ENCODE peak calls at places on chromosomes 7 and 10, in ten cellular contexts. One of them, this sample, is unnamed.
A peak's percentile ranks its signal among the peaks of the same experiment; 100 is the strongest.

GRCh38 chr7:5388905-5389433 is 34.7 kb downstream of the TNRC18 start:
- DNase-seq in mesothelial cell of epicardium: no peak
- DNase-seq in body of pancreas: no peak
- DNase-seq in activated CD4-positive, alpha-beta T cell treated with anti-CD3 and anti-CD28 coated beads, Interleukin-2, amount 10 ng/mL, durations not matched to agents 7 days and 5 days: no peak
- DNase-seq in NCI-H69: no peak
- DNase-seq in nephron progenitor cell: no peak
- DNase-seq in astrocyte of the spinal cord: no peak
- DNase-seq in NCI-H2081: no peak
- DNase-seq in IMR-90: no peak
- DNase-seq in T-helper 9 cell: no peak
- DNase-seq in this sample: no peak

GRCh38 chr10:60964257-60965235 is 20.6 kb upstream of the RHOBTB1 start:
- DNase-seq in IMR-90: peak; percentile 91
- DNase-seq in activated CD4-positive, alpha-beta T cell treated with anti-CD3 and anti-CD28 coated beads, Interleukin-2, amount 10 ng/mL, durations not matched to agents 7 days and 5 days: peak; percentile 62
- DNase-seq in nephron progenitor cell: peak; percentile 61
- DNase-seq in NCI-H69: peak; percentile 75
- DNase-seq in mesothelial cell of epicardium: peak; percentile 51
- DNase-seq in NCI-H2081: peak; percentile 35
- DNase-seq in astrocyte of the spinal cord: peak; percentile 92
- DNase-seq in T-helper 9 cell: peak; percentile 12
- DNase-seq in body of pancreas: peak; percentile 77
- DNase-seq in this sample: peak; percentile 44

GRCh38 chr7:39488467-39489393 is 77.5 kb upstream of the YAE1 start:
- DNase-seq in NCI-H69: no peak
- DNase-seq in T-helper 9 cell: no peak
- DNase-seq in IMR-90: no peak
- DNase-seq in NCI-H2081: no peak
- DNase-seq in nephron progenitor cell: no peak
- DNase-seq in astrocyte of the spinal cord: no peak
- DNase-seq in mesothelial cell of epicardium: no peak
- DNase-seq in body of pancreas: no peak
- DNase-seq in activated CD4-positive, alpha-beta T cell treated with anti-CD3 and anti-CD28 coated beads, Interleukin-2, amount 10 ng/mL, durations not matched to agents 7 days and 5 days: no peak
- DNase-seq in this sample: no peak

GRCh38 chr7:27155816-27156507 is 513 bp downstream of the HOXA7 start:
- DNase-seq in T-helper 9 cell: no peak
- DNase-seq in body of pancreas: peak; percentile 1
- DNase-seq in nephron progenitor cell: peak; percentile 59
- DNase-seq in mesothelial cell of epicardium: peak; percentile 64
- DNase-seq in astrocyte of the spinal cord: peak; percentile 49
- DNase-seq in NCI-H2081: no peak
- DNase-seq in NCI-H69: no peak
- DNase-seq in activated CD4-positive, alpha-beta T cell treated with anti-CD3 and anti-CD28 coated beads, Interleukin-2, amount 10 ng/mL, durations not matched to agents 7 days and 5 days: no peak
- DNase-seq in IMR-90: no peak
- DNase-seq in this sample: no peak

GRCh38 chr10:56633876-56634452 is 272.9 kb upstream of the ZWINT start:
- DNase-seq in T-helper 9 cell: no peak
- DNase-seq in NCI-H69: peak; percentile 82
- DNase-seq in activated CD4-positive, alpha-beta T cell treated with anti-CD3 and anti-CD28 coated beads, Interleukin-2, amount 10 ng/mL, durations not matched to agents 7 days and 5 days: no peak
- DNase-seq in body of pancreas: no peak
- DNase-seq in IMR-90: no peak
- DNase-seq in mesothelial cell of epicardium: no peak
- DNase-seq in astrocyte of the spinal cord: no peak
- DNase-seq in NCI-H2081: no peak
- DNase-seq in nephron progenitor cell: no peak
- DNase-seq in this sample: peak; percentile 15

GRCh38 chr7:7271094-7271874 is 88.9 kb downstream of the C1GALT1 start:
- DNase-seq in body of pancreas: no peak
- DNase-seq in activated CD4-positive, alpha-beta T cell treated with anti-CD3 and anti-CD28 coated beads, Interleukin-2, amount 10 ng/mL, durations not matched to agents 7 days and 5 days: no peak
- DNase-seq in nephron progenitor cell: no peak
- DNase-seq in NCI-H69: peak; percentile 32
- DNase-seq in NCI-H2081: no peak
- DNase-seq in IMR-90: no peak
- DNase-seq in astrocyte of the spinal cord: peak; percentile 17
- DNase-seq in mesothelial cell of epicardium: no peak
- DNase-seq in T-helper 9 cell: no peak
- DNase-seq in this sample: no peak

GRCh38 chr7:19520392-19520791 is 188.4 kb downstream of the POLR1F start:
- DNase-seq in astrocyte of the spinal cord: no peak
- DNase-seq in body of pancreas: no peak
- DNase-seq in T-helper 9 cell: no peak
- DNase-seq in NCI-H69: no peak
- DNase-seq in IMR-90: no peak
- DNase-seq in mesothelial cell of epicardium: no peak
- DNase-seq in nephron progenitor cell: no peak
- DNase-seq in NCI-H2081: no peak
- DNase-seq in activated CD4-positive, alpha-beta T cell treated with anti-CD3 and anti-CD28 coated beads, Interleukin-2, amount 10 ng/mL, durations not matched to agents 7 days and 5 days: no peak
- DNase-seq in this sample: no peak

GRCh38 chr10:17793823-17794759 is 15.1 kb upstream of the MRC1 start:
- DNase-seq in T-helper 9 cell: no peak
- DNase-seq in astrocyte of the spinal cord: no peak
- DNase-seq in NCI-H69: peak; percentile 0
- DNase-seq in nephron progenitor cell: no peak
- DNase-seq in mesothelial cell of epicardium: no peak
- DNase-seq in activated CD4-positive, alpha-beta T cell treated with anti-CD3 and anti-CD28 coated beads, Interleukin-2, amount 10 ng/mL, durations not matched to agents 7 days and 5 days: no peak
- DNase-seq in IMR-90: no peak
- DNase-seq in NCI-H2081: no peak
- DNase-seq in body of pancreas: peak; percentile 63
- DNase-seq in this sample: peak; percentile 32

GRCh38 chr7:17689361-17689760 is 250.9 kb downstream of the SNX13 start:
- DNase-seq in nephron progenitor cell: no peak
- DNase-seq in astrocyte of the spinal cord: peak; percentile 28
- DNase-seq in T-helper 9 cell: no peak
- DNase-seq in body of pancreas: no peak
- DNase-seq in mesothelial cell of epicardium: no peak
- DNase-seq in activated CD4-positive, alpha-beta T cell treated with anti-CD3 and anti-CD28 coated beads, Interleukin-2, amount 10 ng/mL, durations not matched to agents 7 days and 5 days: no peak
- DNase-seq in NCI-H2081: no peak
- DNase-seq in NCI-H69: peak; percentile 15
- DNase-seq in IMR-90: no peak
- DNase-seq in this sample: no peak

GRCh38 chr10:6154566-6154965 is 48.2 kb upstream of the PFKFB3 start:
- DNase-seq in body of pancreas: no peak
- DNase-seq in IMR-90: no peak
- DNase-seq in astrocyte of the spinal cord: no peak
- DNase-seq in nephron progenitor cell: no peak
- DNase-seq in NCI-H69: no peak
- DNase-seq in mesothelial cell of epicardium: no peak
- DNase-seq in NCI-H2081: no peak
- DNase-seq in activated CD4-positive, alpha-beta T cell treated with anti-CD3 and anti-CD28 coated beads, Interleukin-2, amount 10 ng/mL, durations not matched to agents 7 days and 5 days: no peak
- DNase-seq in T-helper 9 cell: no peak
- DNase-seq in this sample: no peak

GRCh38 chr10:60343254-60343653 is 46.4 kb downstream of the ANK3 start:
- DNase-seq in nephron progenitor cell: no peak
- DNase-seq in body of pancreas: no peak
- DNase-seq in mesothelial cell of epicardium: no peak
- DNase-seq in IMR-90: peak; percentile 48
- DNase-seq in astrocyte of the spinal cord: no peak
- DNase-seq in NCI-H69: no peak
- DNase-seq in activated CD4-positive, alpha-beta T cell treated with anti-CD3 and anti-CD28 coated beads, Interleukin-2, amount 10 ng/mL, durations not matched to agents 7 days and 5 days: no peak
- DNase-seq in T-helper 9 cell: no peak
- DNase-seq in NCI-H2081: no peak
- DNase-seq in this sample: no peak

GRCh38 chr7:81515009-81515408 is 254.8 kb downstream of the HGF start:
- DNase-seq in IMR-90: peak; percentile 49
- DNase-seq in NCI-H69: no peak
- DNase-seq in body of pancreas: no peak
- DNase-seq in NCI-H2081: no peak
- DNase-seq in mesothelial cell of epicardium: no peak
- DNase-seq in T-helper 9 cell: no peak
- DNase-seq in astrocyte of the spinal cord: no peak
- DNase-seq in nephron progenitor cell: no peak
- DNase-seq in activated CD4-positive, alpha-beta T cell treated with anti-CD3 and anti-CD28 coated beads, Interleukin-2, amount 10 ng/mL, durations not matched to agents 7 days and 5 days: no peak
- DNase-seq in this sample: no peak

GRCh38 chr10:130111848-130112180 is 1.2 kb upstream of the C10orf143 start:
- DNase-seq in mesothelial cell of epicardium: no peak
- DNase-seq in astrocyte of the spinal cord: no peak
- DNase-seq in body of pancreas: no peak
- DNase-seq in IMR-90: no peak
- DNase-seq in T-helper 9 cell: no peak
- DNase-seq in nephron progenitor cell: no peak
- DNase-seq in NCI-H2081: no peak
- DNase-seq in NCI-H69: no peak
- DNase-seq in activated CD4-positive, alpha-beta T cell treated with anti-CD3 and anti-CD28 coated beads, Interleukin-2, amount 10 ng/mL, durations not matched to agents 7 days and 5 days: no peak
- DNase-seq in this sample: no peak

GRCh38 chr10:9222917-9223316 is 1168.4 kb downstream of the GATA3 start:
- DNase-seq in activated CD4-positive, alpha-beta T cell treated with anti-CD3 and anti-CD28 coated beads, Interleukin-2, amount 10 ng/mL, durations not matched to agents 7 days and 5 days: no peak
- DNase-seq in T-helper 9 cell: no peak
- DNase-seq in astrocyte of the spinal cord: peak; percentile 36
- DNase-seq in NCI-H69: no peak
- DNase-seq in NCI-H2081: no peak
- DNase-seq in IMR-90: no peak
- DNase-seq in mesothelial cell of epicardium: no peak
- DNase-seq in body of pancreas: no peak
- DNase-seq in nephron progenitor cell: no peak
- DNase-seq in this sample: no peak

GRCh38 chr10:660413-660979 is 29.0 kb downstream of the DIP2C start:
- DNase-seq in astrocyte of the spinal cord: no peak
- DNase-seq in T-helper 9 cell: no peak
- DNase-seq in NCI-H69: no peak
- DNase-seq in activated CD4-positive, alpha-beta T cell treated with anti-CD3 and anti-CD28 coated beads, Interleukin-2, amount 10 ng/mL, durations not matched to agents 7 days and 5 days: no peak
- DNase-seq in IMR-90: no peak
- DNase-seq in nephron progenitor cell: no peak
- DNase-seq in body of pancreas: no peak
- DNase-seq in mesothelial cell of epicardium: no peak
- DNase-seq in NCI-H2081: no peak
- DNase-seq in this sample: no peak

GRCh38 chr10:60375293-60376004 is 14.2 kb downstream of the ANK3 start:
- DNase-seq in T-helper 9 cell: no peak
- DNase-seq in NCI-H2081: no peak
- DNase-seq in activated CD4-positive, alpha-beta T cell treated with anti-CD3 and anti-CD28 coated beads, Interleukin-2, amount 10 ng/mL, durations not matched to agents 7 days and 5 days: no peak
- DNase-seq in mesothelial cell of epicardium: no peak
- DNase-seq in nephron progenitor cell: no peak
- DNase-seq in NCI-H69: no peak
- DNase-seq in IMR-90: no peak
- DNase-seq in astrocyte of the spinal cord: no peak
- DNase-seq in body of pancreas: no peak
- DNase-seq in this sample: no peak

GRCh38 chr10:84907461-84908010 is 579.1 kb downstream of the CCSER2 start:
- DNase-seq in body of pancreas: no peak
- DNase-seq in NCI-H2081: no peak
- DNase-seq in IMR-90: no peak
- DNase-seq in astrocyte of the spinal cord: no peak
- DNase-seq in mesothelial cell of epicardium: no peak
- DNase-seq in NCI-H69: no peak
- DNase-seq in nephron progenitor cell: peak; percentile 8
- DNase-seq in T-helper 9 cell: no peak
- DNase-seq in activated CD4-positive, alpha-beta T cell treated with anti-CD3 and anti-CD28 coated beads, Interleukin-2, amount 10 ng/mL, durations not matched to agents 7 days and 5 days: no peak
- DNase-seq in this sample: no peak

GRCh38 chr10:110504111-110504735 is 6.5 kb downstream of the DUSP5 start:
- DNase-seq in mesothelial cell of epicardium: no peak
- DNase-seq in body of pancreas: peak; percentile 60
- DNase-seq in T-helper 9 cell: peak; percentile 21
- DNase-seq in astrocyte of the spinal cord: peak; percentile 84
- DNase-seq in nephron progenitor cell: no peak
- DNase-seq in NCI-H2081: no peak
- DNase-seq in NCI-H69: no peak
- DNase-seq in IMR-90: peak; percentile 91
- DNase-seq in activated CD4-positive, alpha-beta T cell treated with anti-CD3 and anti-CD28 coated beads, Interleukin-2, amount 10 ng/mL, durations not matched to agents 7 days and 5 days: peak; percentile 81
- DNase-seq in this sample: no peak

GRCh38 chr7:5422324-5423271 is 1.0 kb downstream of the TNRC18 start:
- DNase-seq in T-helper 9 cell: no peak
- DNase-seq in NCI-H2081: no peak
- DNase-seq in astrocyte of the spinal cord: peak; percentile 45
- DNase-seq in NCI-H69: peak; percentile 70
- DNase-seq in mesothelial cell of epicardium: peak; percentile 53
- DNase-seq in IMR-90: peak; percentile 24
- DNase-seq in activated CD4-positive, alpha-beta T cell treated with anti-CD3 and anti-CD28 coated beads, Interleukin-2, amount 10 ng/mL, durations not matched to agents 7 days and 5 days: no peak
- DNase-seq in nephron progenitor cell: peak; percentile 46
- DNase-seq in body of pancreas: peak; percentile 17
- DNase-seq in this sample: peak; percentile 14

GRCh38 chr10:12252882-12253546 is 57.0 kb downstream of the CDC123 start:
- DNase-seq in astrocyte of the spinal cord: peak; percentile 12
- DNase-seq in T-helper 9 cell: no peak
- DNase-seq in nephron progenitor cell: no peak
- DNase-seq in NCI-H2081: no peak
- DNase-seq in IMR-90: peak; percentile 34
- DNase-seq in activated CD4-positive, alpha-beta T cell treated with anti-CD3 and anti-CD28 coated beads, Interleukin-2, amount 10 ng/mL, durations not matched to agents 7 days and 5 days: peak; percentile 29
- DNase-seq in mesothelial cell of epicardium: no peak
- DNase-seq in NCI-H69: peak; percentile 38
- DNase-seq in body of pancreas: no peak
- DNase-seq in this sample: no peak

GRCh38 chr10:122056431-122057094 is 67.6 kb downstream of the TACC2 start:
- DNase-seq in nephron progenitor cell: no peak
- DNase-seq in mesothelial cell of epicardium: no peak
- DNase-seq in T-helper 9 cell: no peak
- DNase-seq in NCI-H69: peak; percentile 6
- DNase-seq in body of pancreas: no peak
- DNase-seq in astrocyte of the spinal cord: no peak
- DNase-seq in activated CD4-positive, alpha-beta T cell treated with anti-CD3 and anti-CD28 coated beads, Interleukin-2, amount 10 ng/mL, durations not matched to agents 7 days and 5 days: no peak
- DNase-seq in IMR-90: no peak
- DNase-seq in NCI-H2081: no peak
- DNase-seq in this sample: no peak

GRCh38 chr10:133127291-133128125 is 32.5 kb upstream of the KNDC1 start:
- DNase-seq in IMR-90: no peak
- DNase-seq in NCI-H69: no peak
- DNase-seq in body of pancreas: no peak
- DNase-seq in mesothelial cell of epicardium: no peak
- DNase-seq in T-helper 9 cell: peak; percentile 25
- DNase-seq in activated CD4-positive, alpha-beta T cell treated with anti-CD3 and anti-CD28 coated beads, Interleukin-2, amount 10 ng/mL, durations not matched to agents 7 days and 5 days: peak; percentile 33
- DNase-seq in NCI-H2081: no peak
- DNase-seq in nephron progenitor cell: peak; percentile 65
- DNase-seq in astrocyte of the spinal cord: no peak
- DNase-seq in this sample: no peak

GRCh38 chr7:231858-232246 is 39.5 kb downstream of the FAM20C start:
- DNase-seq in T-helper 9 cell: no peak
- DNase-seq in NCI-H69: no peak
- DNase-seq in mesothelial cell of epicardium: no peak
- DNase-seq in body of pancreas: no peak
- DNase-seq in astrocyte of the spinal cord: no peak
- DNase-seq in NCI-H2081: no peak
- DNase-seq in nephron progenitor cell: no peak
- DNase-seq in activated CD4-positive, alpha-beta T cell treated with anti-CD3 and anti-CD28 coated beads, Interleukin-2, amount 10 ng/mL, durations not matched to agents 7 days and 5 days: no peak
- DNase-seq in IMR-90: no peak
- DNase-seq in this sample: no peak

GRCh38 chr10:7230956-7231355 is 179.9 kb downstream of the SFMBT2 start:
- DNase-seq in nephron progenitor cell: no peak
- DNase-seq in NCI-H69: no peak
- DNase-seq in activated CD4-positive, alpha-beta T cell treated with anti-CD3 and anti-CD28 coated beads, Interleukin-2, amount 10 ng/mL, durations not matched to agents 7 days and 5 days: no peak
- DNase-seq in mesothelial cell of epicardium: no peak
- DNase-seq in IMR-90: peak; percentile 28
- DNase-seq in NCI-H2081: no peak
- DNase-seq in body of pancreas: no peak
- DNase-seq in astrocyte of the spinal cord: peak; percentile 6
- DNase-seq in T-helper 9 cell: no peak
- DNase-seq in this sample: no peak

GRCh38 chr10:68110027-68110426 is 739 bp downstream of the MYPN start:
- DNase-seq in mesothelial cell of epicardium: no peak
- DNase-seq in IMR-90: peak; percentile 81
- DNase-seq in activated CD4-positive, alpha-beta T cell treated with anti-CD3 and anti-CD28 coated beads, Interleukin-2, amount 10 ng/mL, durations not matched to agents 7 days and 5 days: no peak
- DNase-seq in astrocyte of the spinal cord: no peak
- DNase-seq in T-helper 9 cell: no peak
- DNase-seq in nephron progenitor cell: no peak
- DNase-seq in NCI-H69: no peak
- DNase-seq in body of pancreas: no peak
- DNase-seq in NCI-H2081: no peak
- DNase-seq in this sample: no peak

GRCh38 chr10:117480097-117480496 is 62.4 kb upstream of the EMX2 start:
- DNase-seq in IMR-90: no peak
- DNase-seq in mesothelial cell of epicardium: no peak
- DNase-seq in nephron progenitor cell: no peak
- DNase-seq in T-helper 9 cell: no peak
- DNase-seq in NCI-H69: no peak
- DNase-seq in astrocyte of the spinal cord: no peak
- DNase-seq in NCI-H2081: no peak
- DNase-seq in activated CD4-positive, alpha-beta T cell treated with anti-CD3 and anti-CD28 coated beads, Interleukin-2, amount 10 ng/mL, durations not matched to agents 7 days and 5 days: no peak
- DNase-seq in body of pancreas: no peak
- DNase-seq in this sample: no peak

GRCh38 chr7:72235351-72235750 is 176.8 kb downstream of the CALN1 start:
- DNase-seq in NCI-H2081: no peak
- DNase-seq in NCI-H69: no peak
- DNase-seq in activated CD4-positive, alpha-beta T cell treated with anti-CD3 and anti-CD28 coated beads, Interleukin-2, amount 10 ng/mL, durations not matched to agents 7 days and 5 days: no peak
- DNase-seq in body of pancreas: no peak
- DNase-seq in T-helper 9 cell: no peak
- DNase-seq in mesothelial cell of epicardium: no peak
- DNase-seq in IMR-90: no peak
- DNase-seq in astrocyte of the spinal cord: no peak
- DNase-seq in nephron progenitor cell: no peak
- DNase-seq in this sample: no peak

GRCh38 chr7:34748244-34749039 is 90.4 kb downstream of the NPSR1 start:
- DNase-seq in IMR-90: peak; percentile 12
- DNase-seq in NCI-H2081: peak; percentile 83
- DNase-seq in body of pancreas: peak; percentile 94
- DNase-seq in NCI-H69: peak; percentile 80
- DNase-seq in activated CD4-positive, alpha-beta T cell treated with anti-CD3 and anti-CD28 coated beads, Interleukin-2, amount 10 ng/mL, durations not matched to agents 7 days and 5 days: no peak
- DNase-seq in mesothelial cell of epicardium: peak; percentile 51
- DNase-seq in astrocyte of the spinal cord: peak; percentile 71
- DNase-seq in nephron progenitor cell: no peak
- DNase-seq in T-helper 9 cell: no peak
- DNase-seq in this sample: no peak

This sample was measured in NCI-H748 treated with DMSO at 0.1 percent for 48 hours.